ENCODE peak calls at places on chromosomes 5 and 9, in eight cellular contexts. D, Z, K, L, I, Q, F and X are unnamed samples.

GRCh38 chr9:77933976-77934375 is 97.6 kb downstream of the GNAQ start:
- DNase-seq in D (no peak), Z (no peak), K (no peak), L (no peak), I (no peak), Q (no peak), F (no peak), X (no peak)

GRCh38 chr9:91157891-91158660 is 203.6 kb downstream of the AUH start:
- DNase-seq in D (no peak), Z (no peak), K (no peak), L (no peak), I (no peak), Q (no peak), F (no peak), X (no peak)

GRCh38 chr9:99259231-99259918 is 37.3 kb downstream of the SEC61B start:
- DNase-seq in D (no peak), Z (no peak), K (peak), L (peak), I (no peak), Q (peak), F (peak), X (peak)

GRCh38 chr9:2559212-2560152 is 62.1 kb upstream of the VLDLR start:
- DNase-seq in D (peak), Z (peak), K (peak), L (no peak), I (peak), Q (peak), F (no peak), X (peak)

GRCh38 chr5:126561908-126562307 is 33.1 kb downstream of the ALDH7A1 start:
- DNase-seq in D (no peak), Z (no peak), K (no peak), L (no peak), I (no peak), Q (no peak), F (no peak), X (no peak)

GRCh38 chr5:66252849-66253248 is 108.7 kb downstream of the SREK1 start:
- DNase-seq in D (no peak), Z (no peak), K (no peak), L (no peak), I (no peak), Q (no peak), F (no peak), X (no peak)

GRCh38 chr9:109652971-109653370 is 127.0 kb upstream of the PALM2AKAP2 start:
- DNase-seq in D (no peak), Z (no peak), K (peak), L (no peak), I (no peak), Q (peak), F (no peak), X (peak)

GRCh38 chr9:130660326-130660682 is 4.1 kb upstream of the PRDM12 start:
- DNase-seq in D (no peak), Z (no peak), K (no peak), L (no peak), I (no peak), Q (no peak), F (no peak), X (no peak)

GRCh38 chr5:65837139-65837538 is 89.2 kb upstream of the ERBIN start:
- DNase-seq in D (no peak), Z (no peak), K (peak), L (no peak), I (peak), Q (no peak), F (no peak), X (no peak)

GRCh38 chr5:6686916-6687409 is 26.3 kb upstream of the TENT4A start:
- DNase-seq in D (no peak), Z (no peak), K (peak), L (no peak), I (no peak), Q (peak), F (no peak), X (peak)

GRCh38 chr9:121398374-121398773 is 28.3 kb upstream of the STOM start:
- DNase-seq in D (peak), Z (peak), K (peak), L (no peak), I (peak), Q (no peak), F (no peak), X (no peak)

GRCh38 chr5:172743112-172743959 is 27.7 kb downstream of the DUSP1 start:
- DNase-seq in D (no peak), Z (no peak), K (no peak), L (no peak), I (no peak), Q (no peak), F (no peak), X (no peak)

GRCh38 chr9:133644968-133645765 is 9.0 kb downstream of the DBH start:
- DNase-seq in D (no peak), Z (no peak), K (no peak), L (no peak), I (no peak), Q (no peak), F (no peak), X (no peak)

GRCh38 chr5:154701181-154701580 is 54.0 kb upstream of the LARP1 start:
- DNase-seq in D (no peak), Z (no peak), K (no peak), L (no peak), I (no peak), Q (no peak), F (no peak), X (peak)

GRCh38 chr5:446864-447263 is 3.9 kb downstream of the EXOC3 start:
- DNase-seq in D (no peak), Z (no peak), K (peak), L (peak), I (no peak), Q (peak), F (peak), X (peak)

GRCh38 chr9:129595323-129595741 is 25.6 kb downstream of the C9orf50 start:
- DNase-seq in D (no peak), Z (no peak), K (no peak), L (no peak), I (peak), Q (no peak), F (no peak), X (peak)

GRCh38 chr5:120293796-120294195 is 170.3 kb upstream of the PRR16 start:
- DNase-seq in D (peak), Z (no peak), K (peak), L (no peak), I (peak), Q (no peak), F (no peak), X (no peak)

GRCh38 chr9:136519263-136520052 is 26.4 kb downstream of the NOTCH1 start:
- DNase-seq in D (no peak), Z (no peak), K (no peak), L (no peak), I (no peak), Q (no peak), F (no peak), X (no peak)

GRCh38 chr5:10831416-10831815 is 70.4 kb upstream of the DAP start:
- DNase-seq in D (peak), Z (no peak), K (no peak), L (no peak), I (peak), Q (no peak), F (no peak), X (no peak)